ENCODE peak calls at places on chromosomes 1 and 21, in six cellular contexts. B, M, L, I, A and W are unnamed samples.

GRCh38 chr1:167915528-167916102 is 1.7 kb upstream of the ADCY10 start:
- DNase-seq in B (no peak), I (no peak), A (no peak), M (no peak), L (no peak), W (no peak)

GRCh38 chr1:238465449-238465848 is 574.7 kb upstream of the ZP4 start:
- DNase-seq in M (no peak), I (no peak), A (no peak), L (no peak), B (peak), W (no peak)

GRCh38 chr1:63980706-63981407 is 207.0 kb downstream of the ROR1 start:
- DNase-seq in A (no peak), L (no peak), B (no peak), I (no peak), M (no peak), W (no peak)

GRCh38 chr21:43206231-43207042 is 37.6 kb downstream of the CRYAA start:
- DNase-seq in L (no peak), B (no peak), M (no peak), I (no peak), A (no peak), W (no peak)

GRCh38 chr1:210239295-210240155 is 6.9 kb downstream of the SERTAD4 start:
- DNase-seq in B (peak), I (peak), M (no peak), L (peak), A (no peak), W (peak)

GRCh38 chr1:34358636-34359035 is 181.9 kb downstream of the C1orf94 start:
- DNase-seq in I (no peak), B (no peak), A (no peak), L (peak), M (no peak), W (no peak)

GRCh38 chr21:42061195-42061865 is 9.8 kb upstream of the UMODL1 start:
- DNase-seq in A (no peak), M (peak), B (no peak), L (no peak), I (no peak), W (no peak)

GRCh38 chr1:243508303-243508713 is 252.5 kb downstream of the SDCCAG8 start:
- DNase-seq in I (no peak), B (no peak), A (no peak), M (no peak), L (no peak), W (no peak)

GRCh38 chr1:26993237-26994019 is at the start of gene TRNP1:
- DNase-seq in B (peak), I (peak), L (no peak), A (no peak), M (peak), W (peak)

GRCh38 chr1:241591317-241591716 is 48.9 kb downstream of the CHML start:
- DNase-seq in B (peak), L (peak), A (no peak), I (peak), M (no peak), W (no peak)

GRCh38 chr21:41362605-41363369 is 960 bp downstream of the MX2 start:
- DNase-seq in I (no peak), B (no peak), M (no peak), A (no peak), L (no peak), W (no peak)

GRCh38 chr1:67645495-67646144 is 39.4 kb upstream of the GADD45A start:
- DNase-seq in B (no peak), I (peak), A (no peak), M (peak), L (no peak), W (no peak)

GRCh38 chr1:207059881-207060280 is 6.8 kb downstream of the PFKFB2 start:
- DNase-seq in B (no peak), M (no peak), I (no peak), L (no peak), A (no peak), W (no peak)

GRCh38 chr1:15282810-15283474 is 35.9 kb downstream of the FHAD1 start:
- DNase-seq in B (no peak), M (no peak), I (no peak), A (no peak), L (no peak), W (no peak)

GRCh38 chr1:59601811-59602210 is 212.9 kb upstream of the HOOK1 start:
- DNase-seq in L (no peak), M (no peak), B (no peak), I (no peak), A (no peak), W (no peak)

GRCh38 chr21:15992171-15992570 is 262.4 kb downstream of the USP25 start:
- DNase-seq in M (no peak), L (no peak), I (no peak), B (peak), A (no peak), W (no peak)

GRCh38 chr21:45802956-45803612 is 159.6 kb downstream of the PCBP3 start:
- DNase-seq in I (no peak), B (no peak), M (no peak), L (no peak), A (no peak), W (no peak)

GRCh38 chr21:45805321-45805720 is 161.8 kb downstream of the PCBP3 start:
- DNase-seq in M (no peak), A (no peak), I (no peak), L (no peak), B (no peak), W (no peak)

GRCh38 chr21:45804809-45805313 is 161.3 kb downstream of the PCBP3 start:
- DNase-seq in L (no peak), I (no peak), B (no peak), A (no peak), M (no peak), W (no peak)

GRCh38 chr21:45802425-45802824 is 158.9 kb downstream of the PCBP3 start:
- DNase-seq in I (no peak), L (no peak), B (no peak), A (no peak), M (no peak), W (no peak)

GRCh38 chr21:45803613-45804340 is 160.3 kb downstream of the PCBP3 start:
- DNase-seq in B (no peak), L (no peak), A (no peak), M (no peak), I (no peak), W (no peak)
- TF ChIP-seq CTCF in B (no peak), L (no peak), A (no peak), M (no peak), I (no peak), W (no peak)

GRCh38 chr1:89761901-89762300 is 58.9 kb upstream of the LRRC8D start:
- DNase-seq in I (no peak), B (no peak), M (no peak), A (no peak), L (no peak), W (no peak)

GRCh38 chr1:89762431-89762800 is 58.4 kb upstream of the LRRC8D start:
- DNase-seq in A (no peak), L (no peak), M (no peak), I (no peak), B (no peak), W (no peak)

GRCh38 chr1:89763649-89763986 is 57.2 kb upstream of the LRRC8D start:
- DNase-seq in B (no peak), I (no peak), A (no peak), M (no peak), L (no peak), W (no peak)

GRCh38 chr1:89760496-89760895 is 60.3 kb upstream of the LRRC8D start:
- DNase-seq in M (no peak), I (no peak), A (no peak), L (no peak), B (no peak), W (no peak)

DNA sequence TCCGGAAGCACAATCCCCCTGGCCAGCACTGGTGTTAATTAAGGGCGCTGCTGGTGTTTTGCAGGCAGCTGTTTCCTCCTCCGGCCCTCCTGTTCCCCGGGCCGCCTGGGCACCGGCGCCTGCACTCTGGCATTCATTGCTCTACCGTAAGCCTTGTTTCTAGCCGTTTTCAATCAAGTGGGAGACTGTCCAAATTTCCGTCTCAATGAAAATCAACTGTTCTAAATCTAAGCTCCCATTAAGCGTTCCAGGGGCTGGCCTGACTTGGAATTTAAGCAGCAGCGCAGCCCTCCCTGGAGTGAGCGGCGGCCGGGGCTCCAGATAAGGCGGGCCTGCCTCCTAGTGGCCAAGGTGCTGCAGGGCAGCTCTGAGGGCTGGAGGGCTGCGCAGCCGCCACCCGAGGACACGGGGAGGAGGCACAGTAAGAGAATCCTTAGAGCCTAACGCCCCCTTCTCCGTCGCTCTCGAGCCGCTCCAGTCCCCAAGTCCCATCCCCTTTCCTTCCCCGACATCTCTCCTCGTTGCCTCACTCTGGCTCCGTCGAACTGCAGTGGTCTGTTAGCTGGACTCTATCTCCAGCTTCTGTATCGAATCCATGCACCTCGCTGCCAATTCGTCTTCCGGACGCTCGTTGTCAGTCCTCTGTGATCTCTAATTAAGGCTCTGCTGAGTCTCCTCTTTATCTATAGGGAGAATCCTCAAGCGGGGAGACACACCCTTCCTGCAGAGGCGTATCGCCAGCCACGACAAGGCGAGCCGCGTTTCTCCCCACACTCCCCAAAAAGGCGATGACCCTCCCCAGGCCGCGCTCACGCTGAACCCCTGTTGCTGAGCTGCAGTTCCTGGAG is 57.8 kb upstream of the LRRC8D start:
- DNase-seq in B (peak), M (peak), L (peak), I (peak), A (peak), W (peak)
- TF ChIP-seq CTCF in B (peak), M (peak), L (peak), I (peak), A (peak), W (peak)

GRCh38 chr21:31727181-31727580 is 4.7 kb downstream of the SCAF4 start:
- DNase-seq in I (no peak), M (no peak), A (no peak), B (no peak), L (no peak), W (no peak)
- TF ChIP-seq CTCF in I (no peak), M (no peak), A (no peak), B (no peak), L (no peak), W (no peak)

GRCh38 chr1:169933999-169934725 is 40.5 kb upstream of the SCYL3 start:
- DNase-seq in M (peak), B (peak), I (no peak), A (no peak), L (no peak), W (no peak)
- TF ChIP-seq CTCF in M (no peak), B (no peak), I (no peak), A (no peak), L (no peak), W (no peak)

GRCh38 chr1:20366766-20367602 is 76.3 kb downstream of the VWA5B1 start:
- DNase-seq in I (peak), B (peak), A (no peak), M (peak), L (no peak), W (peak)
- TF ChIP-seq CTCF in I (peak), B (peak), A (peak), M (peak), L (peak), W (peak)

GRCh38 chr21:30199989-30200388 is 15.9 kb downstream of the CLDN8 start:
- DNase-seq in I (no peak), A (no peak), B (no peak), L (no peak), M (no peak), W (no peak)

GRCh38 chr21:30189763-30190162 is 23.2 kb upstream of the CLDN17 start:
- DNase-seq in M (no peak), A (no peak), B (no peak), L (no peak), I (no peak), W (no peak)

GRCh38 chr21:30190554-30190953 is 23.9 kb upstream of the CLDN17 start:
- DNase-seq in L (no peak), B (no peak), A (no peak), M (no peak), I (no peak), W (no peak)

GRCh38 chr21:30193201-30193600 is 22.7 kb downstream of the CLDN8 start:
- DNase-seq in I (no peak), A (no peak), L (no peak), M (no peak), B (no peak), W (no peak)

GRCh38 chr21:30194701-30195299 is 21.1 kb downstream of the CLDN8 start:
- DNase-seq in B (peak), I (peak), M (no peak), L (no peak), A (no peak), W (peak)
- TF ChIP-seq CTCF in B (peak), I (peak), M (peak), L (peak), A (peak), W (peak)